ENCODE peak calls at places on chromosomes 7 and 10, in five cellular contexts. V is HepG2, O is GM12892, H is K562, M is H1. U is an unnamed sample.

GRCh38 chr10:11934262-11934661 is 108.3 kb downstream of the UPF2 start:
- DNase-seq in V (no peak), O (no peak), H (no peak), M (no peak), U (no peak)

GRCh38 chr7:80991654-80992053 is 72.8 kb upstream of the SEMA3C start:
- DNase-seq in V (no peak), O (no peak), H (no peak), M (no peak), U (no peak)

GRCh38 chr7:148572067-148572522 is 18.5 kb upstream of the C7orf33 start:
- DNase-seq in V (no peak), O (no peak), H (peak), M (no peak), U (no peak)

GRCh38 chr7:92177362-92177761 is 1.6 kb downstream of the LRRD1 start:
- DNase-seq in V (no peak), O (no peak), H (no peak), M (no peak), U (no peak)

GRCh38 chr10:122186822-122187810 is 84.0 kb upstream of the BTBD16 start:
- DNase-seq in V (no peak), O (no peak), H (no peak), M (no peak), U (no peak)

GRCh38 chr7:18685961-18686360 is 190.4 kb downstream of the HDAC9 start:
- DNase-seq in V (no peak), O (no peak), H (no peak), M (no peak), U (no peak)

GRCh38 chr7:73577627-73578341 is 595 bp downstream of the TBL2 start:
- DNase-seq in V (peak), O (no peak), H (no peak), M (no peak), U (no peak)

GRCh38 chr7:70530191-70530590 is 601.8 kb upstream of the GALNT17 start:
- DNase-seq in V (no peak), O (no peak), H (no peak), M (no peak), U (no peak)

GRCh38 chr10:78338717-78339116 is 305.1 kb downstream of the RPS24 start:
- DNase-seq in V (no peak), O (no peak), H (no peak), M (no peak), U (no peak)

GRCh38 chr7:132161231-132161915 is 414.9 kb downstream of the PLXNA4 start:
- DNase-seq in V (no peak), O (no peak), H (no peak), M (no peak), U (no peak)

GRCh38 chr10:32004161-32004591 is 52.0 kb downstream of the KIF5B start:
- DNase-seq in V (peak), O (no peak), H (no peak), M (no peak), U (no peak)

GRCh38 chr7:2878306-2878705 is 34.2 kb upstream of the GNA12 start:
- DNase-seq in V (no peak), O (no peak), H (no peak), M (no peak), U (no peak)

GRCh38 chr7:99143853-99144672 is at the start of gene SMURF1:
- DNase-seq in V (peak), O (peak), H (peak), M (no peak), U (peak)

GRCh38 chr7:123727071-123727837 is 21.5 kb downstream of the WASL start:
- DNase-seq in V (peak), O (no peak), H (no peak), M (no peak), U (no peak)
- TF ChIP-seq POLR2A in V (no peak), O (no peak), H (no peak), M (no peak), U (no peak)

DNA sequence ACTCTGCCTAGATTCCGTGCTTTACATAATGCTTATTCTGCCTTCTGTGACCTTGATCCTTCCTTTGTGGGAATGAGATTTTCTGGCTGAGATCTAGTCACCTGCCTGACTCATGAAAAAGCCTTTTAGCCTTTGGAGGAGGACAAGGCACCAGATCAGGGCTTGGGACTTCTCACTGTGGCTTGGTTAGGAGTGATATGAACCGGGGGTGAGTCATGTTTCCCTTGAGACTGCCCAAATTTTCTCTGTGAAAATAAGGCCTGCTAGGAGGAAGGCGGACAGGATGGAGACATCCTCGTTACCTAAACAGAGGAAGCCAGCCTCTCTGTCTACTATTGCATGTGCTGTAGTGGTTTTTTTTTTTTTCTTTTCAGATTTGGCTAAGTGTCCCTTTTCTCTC is 57.8 kb downstream of the EVX1 start:
- DNase-seq in V (no peak), O (no peak), H (no peak), M (no peak), U (no peak)
- TF ChIP-seq TAF1 in V (no peak), O (no peak), H (no peak), M (no peak), U (no peak)

GRCh38 chr10:56357018-56357417 is 4.0 kb downstream of the ZWINT start:
- DNase-seq in V (no peak), O (no peak), H (no peak), M (no peak), U (no peak)

GRCh38 chr10:56360583-56360966 is 484 bp downstream of the ZWINT start:
- DNase-seq in V (no peak), O (no peak), H (peak), M (no peak), U (no peak)

GRCh38 chr10:56359837-56360236 is 1.2 kb downstream of the ZWINT start:
- DNase-seq in V (no peak), O (no peak), H (no peak), M (no peak), U (no peak)

GRCh38 chr10:56360967-56361841 is at the start of gene ZWINT:
- DNase-seq in V (peak), O (peak), H (peak), M (peak), U (peak)
- TF ChIP-seq POLR2A in V (peak), O (peak), H (peak), M (peak), U (peak)

DNA sequence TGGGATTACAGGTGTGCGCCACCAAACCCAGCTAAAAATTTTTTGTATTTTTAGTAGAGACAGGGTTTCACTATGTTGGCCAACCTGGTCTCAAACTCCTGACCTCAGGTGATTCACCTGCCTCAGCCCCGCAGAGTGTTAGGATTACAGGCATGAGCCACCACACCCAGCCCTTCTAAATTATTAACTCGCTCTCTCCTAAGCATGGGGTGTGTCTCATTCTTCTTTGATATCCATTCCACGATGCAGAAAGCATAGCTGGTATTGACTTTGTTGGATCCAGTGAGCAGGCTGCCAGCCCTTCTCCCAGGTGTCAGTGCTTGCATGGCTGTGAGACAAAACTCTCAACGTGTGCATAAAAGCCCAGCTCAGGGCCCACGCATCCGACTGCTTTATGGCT is 254.1 kb upstream of the PFKP start:
- DNase-seq in V (no peak), O (no peak), H (no peak), M (no peak), U (no peak)
- TF ChIP-seq TAF1 in V (no peak), O (no peak), H (no peak), M (no peak), U (no peak)

DNA sequence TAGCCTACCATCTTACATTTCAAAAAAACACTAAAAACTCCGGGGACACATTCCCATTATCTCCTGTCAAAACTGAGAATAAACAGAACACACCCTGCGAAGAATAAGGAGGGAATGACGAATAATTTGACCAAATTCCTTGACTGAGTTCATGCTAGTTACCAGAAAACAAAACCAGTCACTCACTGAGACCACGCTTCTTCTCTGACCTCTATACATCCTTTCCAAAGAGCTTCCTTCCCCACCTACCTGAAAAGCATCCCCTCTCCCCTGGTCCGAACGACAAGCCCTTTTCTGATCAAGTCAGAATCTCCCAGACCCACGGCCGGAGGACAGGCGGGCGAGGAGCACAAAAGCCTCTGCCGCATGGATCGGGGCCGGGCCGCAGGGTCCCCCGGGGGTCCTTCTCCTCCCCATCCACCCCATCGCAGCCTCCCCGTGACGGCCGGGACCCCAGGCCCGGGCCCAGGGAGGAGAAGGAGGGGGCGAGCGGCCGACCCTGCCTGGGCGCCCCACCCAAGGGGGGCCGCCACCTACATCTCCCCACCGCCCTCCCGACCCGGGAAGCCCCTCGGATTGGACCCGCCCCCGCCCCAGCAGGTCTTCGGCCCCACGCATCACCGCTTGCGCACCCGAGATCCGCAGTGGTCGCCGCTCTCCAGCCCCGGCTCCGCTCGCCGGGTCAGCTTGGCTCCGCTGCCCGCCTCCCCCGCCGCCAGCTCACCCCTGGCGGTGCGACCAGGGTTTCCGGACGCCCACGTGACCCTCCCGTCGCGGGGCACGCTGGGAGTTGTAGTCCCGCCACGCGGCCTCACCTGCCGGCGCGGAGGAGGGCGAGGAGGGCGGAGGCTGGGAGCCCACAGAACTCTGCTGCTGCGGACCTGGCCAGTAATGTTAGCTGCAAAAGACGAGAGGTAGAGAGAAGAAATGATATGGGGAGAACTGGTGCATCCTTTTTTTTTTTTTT is at the start of gene SLC37A3:
- DNase-seq in V (peak), O (peak), H (peak), M (peak), U (peak)
- TF ChIP-seq POLR2A in V (peak), O (peak), H (peak), M (peak), U (peak)

DNA sequence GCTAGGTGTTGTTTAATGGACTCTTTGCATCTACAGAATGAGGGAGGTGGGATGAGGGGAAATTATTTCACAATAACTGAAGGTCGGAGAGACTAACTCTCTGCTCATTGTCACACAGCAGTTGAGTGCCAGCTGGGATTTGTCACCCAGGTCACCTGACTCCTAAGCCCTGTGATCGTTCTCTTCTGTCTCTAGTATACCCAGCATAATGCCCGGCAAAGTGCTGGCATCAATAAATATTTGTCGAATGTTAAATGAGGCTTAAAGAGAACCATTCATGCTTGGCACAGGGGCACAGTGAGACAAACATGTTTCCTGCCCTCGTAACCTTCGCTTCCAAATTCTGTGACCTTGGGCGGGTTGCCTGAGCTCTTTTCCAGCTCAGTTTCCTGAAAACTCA is 70.8 kb downstream of the TCF7L2 start:
- DNase-seq in V (peak), O (no peak), H (no peak), M (no peak), U (no peak)
- TF ChIP-seq TAF1 in V (no peak), O (no peak), H (no peak), M (no peak), U (no peak)

DNA sequence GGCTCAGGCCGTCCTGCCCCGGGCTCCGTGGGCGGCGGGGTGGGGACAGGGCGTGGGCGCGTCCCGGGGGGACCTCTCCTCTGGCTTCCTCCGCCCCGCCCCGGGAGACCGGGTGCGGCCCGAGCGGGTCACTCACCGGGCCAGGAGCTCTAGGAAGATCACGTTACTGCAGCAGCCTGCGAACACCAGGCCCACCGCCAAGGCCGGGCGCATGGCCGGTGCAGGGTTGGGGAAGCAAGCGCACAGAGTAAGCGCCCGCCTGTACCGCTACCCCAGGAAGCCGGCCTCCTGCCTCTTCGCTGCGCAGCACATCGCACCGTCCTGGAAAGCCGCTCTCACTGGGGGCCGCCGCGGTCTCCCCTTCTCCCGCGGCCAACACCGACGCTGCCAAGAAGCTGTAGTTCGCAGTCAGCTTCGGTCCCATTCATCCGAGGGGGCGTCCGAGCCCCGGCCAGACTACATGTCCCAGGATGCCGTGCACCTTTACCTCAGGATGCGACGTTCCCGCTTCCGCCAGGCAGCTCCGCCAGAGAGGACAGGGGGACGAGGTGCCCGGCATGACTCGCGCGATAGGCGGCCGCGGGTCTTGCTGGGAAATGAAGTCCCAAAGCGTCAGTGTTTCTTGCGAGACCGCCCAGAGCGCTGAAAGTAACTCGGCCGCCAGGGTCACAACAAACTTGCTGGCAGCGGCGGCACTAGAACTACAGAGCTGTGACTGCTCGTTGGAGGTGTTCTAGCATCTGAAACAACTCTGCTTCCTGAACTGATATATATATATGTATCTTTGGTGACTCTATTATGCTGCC is at the start of gene SLC35B4:
- DNase-seq in V (peak), O (peak), H (peak), M (peak), U (peak)
- TF ChIP-seq POLR2A in V (peak), O (peak), H (peak), M (peak), U (peak)

GRCh38 chr7:123640583-123640982 is 15.1 kb upstream of the LMOD2 start:
- DNase-seq in V (no peak), O (no peak), H (no peak), M (no peak), U (no peak)

GRCh38 chr7:123641901-123642300 is 13.8 kb upstream of the LMOD2 start:
- DNase-seq in V (no peak), O (no peak), H (no peak), M (no peak), U (no peak)

GRCh38 chr7:123645516-123645915 is 10.2 kb upstream of the LMOD2 start:
- DNase-seq in V (no peak), O (no peak), H (no peak), M (no peak), U (no peak)

GRCh38 chr7:123647106-123647730 is 8.4 kb upstream of the LMOD2 start:
- DNase-seq in V (no peak), O (no peak), H (no peak), M (no peak), U (no peak)

DNA sequence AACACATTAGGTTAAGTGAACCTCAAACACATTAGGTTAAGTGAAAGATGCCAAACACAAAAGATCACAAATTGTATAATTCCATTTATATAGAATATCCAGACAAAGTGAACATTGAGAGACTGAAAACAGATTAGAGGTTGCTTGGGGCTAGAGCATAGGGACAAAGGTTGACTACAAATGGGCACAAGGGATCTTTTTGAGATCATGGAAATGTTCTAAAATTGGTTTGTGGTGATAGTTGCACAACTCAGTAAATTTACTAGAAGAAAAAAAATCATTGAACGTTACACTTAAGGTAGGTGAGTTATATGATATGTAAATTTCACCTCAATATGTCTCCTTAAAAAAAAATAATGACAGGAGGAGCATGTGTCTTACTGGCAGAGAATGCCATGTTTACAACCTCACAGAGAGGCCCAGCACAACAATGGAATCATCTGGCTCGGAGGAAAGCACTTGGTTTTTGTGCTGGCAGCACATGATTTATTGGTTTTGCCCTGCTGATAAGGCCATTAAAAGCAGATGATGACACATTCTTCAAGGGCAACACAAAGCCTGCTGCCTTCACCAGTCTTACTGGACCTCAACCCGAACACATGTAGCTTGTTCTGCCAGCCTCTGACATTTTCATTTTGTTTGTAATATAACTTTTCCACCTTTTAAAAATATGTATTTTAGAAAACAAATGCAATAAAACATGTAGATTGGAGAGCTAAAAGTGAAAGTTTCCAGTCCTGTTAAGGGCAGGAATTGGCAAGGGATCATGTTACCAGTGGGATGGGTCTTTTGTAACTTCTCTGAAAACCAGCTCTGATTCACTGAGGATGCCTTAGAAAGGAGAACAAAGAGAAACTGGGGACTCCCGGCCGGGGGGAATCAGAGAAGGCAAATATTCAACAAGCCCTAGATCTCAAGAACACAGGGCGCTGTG is 11.9 kb upstream of the LMOD2 start:
- DNase-seq in V (peak), O (no peak), H (no peak), M (peak), U (no peak)
- TF ChIP-seq TAF1 in V (no peak), O (no peak), H (no peak), M (peak), U (no peak)

GRCh38 chr7:1236132-1236655 is 3.5 kb downstream of the UNCX start:
- DNase-seq in V (peak), O (no peak), H (no peak), M (no peak), U (no peak)

GRCh38 chr7:1233328-1234048 is 816 bp downstream of the UNCX start:
- DNase-seq in V (no peak), O (no peak), H (no peak), M (no peak), U (no peak)

GRCh38 chr7:1234049-1234691 is 1.5 kb downstream of the UNCX start:
- DNase-seq in V (no peak), O (no peak), H (no peak), M (no peak), U (no peak)

GRCh38 chr7:1235501-1236131 is 2.9 kb downstream of the UNCX start:
- DNase-seq in V (no peak), O (no peak), H (no peak), M (no peak), U (no peak)

GRCh38 chr7:1234794-1235500 is 2.3 kb downstream of the UNCX start:
- DNase-seq in V (no peak), O (no peak), H (no peak), M (peak), U (no peak)
- TF ChIP-seq POLR2A in V (no peak), O (no peak), H (no peak), M (no peak), U (no peak)